ENCODE peak calls at places on chromosomes 3 and 15, in six cellular contexts. One of them, this sample, is unnamed.

GRCh38 chr3:9088431-9089353 is 125.4 kb upstream of the RAD18 start:
- DNase-seq in ovary: peak; percentile 26
- DNase-seq in PC-3: peak; percentile 71
- DNase-seq in AG09309: no peak
- DNase-seq in NAMALWA: no peak
- DNase-seq in NCI-H2171 treated with DMSO at 0.1 percent for 48 hours: no peak
- DNase-seq in this sample: no peak

GRCh38 chr3:98980915-98981596 is 79.6 kb upstream of the DCBLD2 start:
- DNase-seq in NAMALWA: no peak
- DNase-seq in AG09309: no peak
- DNase-seq in NCI-H2171 treated with DMSO at 0.1 percent for 48 hours: no peak
- DNase-seq in PC-3: peak; percentile 77
- DNase-seq in ovary: no peak
- DNase-seq in this sample: no peak

GRCh38 chr15:76913737-76914136 is 8.6 kb upstream of the SCAPER start:
- DNase-seq in PC-3: no peak
- DNase-seq in NAMALWA: no peak
- DNase-seq in AG09309: no peak
- DNase-seq in NCI-H2171 treated with DMSO at 0.1 percent for 48 hours: no peak
- DNase-seq in ovary: no peak
- DNase-seq in this sample: no peak

GRCh38 chr15:96035091-96035490 is 295.4 kb upstream of the NR2F2 start:
- DNase-seq in NCI-H2171 treated with DMSO at 0.1 percent for 48 hours: no peak
- DNase-seq in PC-3: no peak
- DNase-seq in NAMALWA: no peak
- DNase-seq in ovary: no peak
- DNase-seq in AG09309: no peak
- DNase-seq in this sample: no peak

GRCh38 chr3:4981160-4981687 is 2.0 kb downstream of the BHLHE40 start:
- DNase-seq in NAMALWA: peak; percentile 37
- DNase-seq in AG09309: no peak
- DNase-seq in NCI-H2171 treated with DMSO at 0.1 percent for 48 hours: no peak
- DNase-seq in ovary: no peak
- DNase-seq in PC-3: peak; percentile 45
- DNase-seq in this sample: no peak

GRCh38 chr15:35491999-35492398 is 54.0 kb downstream of the DPH6 start:
- DNase-seq in NCI-H2171 treated with DMSO at 0.1 percent for 48 hours: no peak
- DNase-seq in AG09309: no peak
- DNase-seq in NAMALWA: no peak
- DNase-seq in PC-3: no peak
- DNase-seq in ovary: no peak
- DNase-seq in this sample: no peak

GRCh38 chr3:6124875-6125274 is 736.0 kb upstream of the GRM7 start:
- DNase-seq in PC-3: no peak
- DNase-seq in AG09309: no peak
- DNase-seq in NAMALWA: no peak
- DNase-seq in NCI-H2171 treated with DMSO at 0.1 percent for 48 hours: no peak
- DNase-seq in ovary: no peak
- DNase-seq in this sample: no peak

GRCh38 chr3:36212291-36212690 is 168.0 kb upstream of the STAC start:
- DNase-seq in NAMALWA: no peak
- DNase-seq in ovary: no peak
- DNase-seq in PC-3: peak; percentile 33
- DNase-seq in AG09309: peak; percentile 64
- DNase-seq in NCI-H2171 treated with DMSO at 0.1 percent for 48 hours: peak; percentile 43
- DNase-seq in this sample: peak; percentile 6

GRCh38 chr3:111616417-111617105 is 21.4 kb upstream of the ZBED2 start:
- DNase-seq in ovary: no peak
- DNase-seq in AG09309: no peak
- DNase-seq in NCI-H2171 treated with DMSO at 0.1 percent for 48 hours: no peak
- DNase-seq in NAMALWA: peak; percentile 17
- DNase-seq in PC-3: peak; percentile 62
- DNase-seq in this sample: no peak

GRCh38 chr3:46673151-46674030 is 20.1 kb downstream of the ALS2CL start:
- DNase-seq in NAMALWA: no peak
- DNase-seq in PC-3: no peak
- DNase-seq in AG09309: no peak
- DNase-seq in NCI-H2171 treated with DMSO at 0.1 percent for 48 hours: no peak
- DNase-seq in ovary: peak; percentile 4
- DNase-seq in this sample: no peak

GRCh38 chr3:115081444-115081843 is 65.6 kb downstream of the ZBTB20 start:
- DNase-seq in NCI-H2171 treated with DMSO at 0.1 percent for 48 hours: peak; percentile 10
- DNase-seq in ovary: no peak
- DNase-seq in NAMALWA: no peak
- DNase-seq in AG09309: no peak
- DNase-seq in PC-3: no peak
- DNase-seq in this sample: peak; percentile 4

GRCh38 chr3:152513301-152513960 is 244.7 kb downstream of the MBNL1 start:
- DNase-seq in AG09309: no peak
- DNase-seq in NAMALWA: no peak
- DNase-seq in NCI-H2171 treated with DMSO at 0.1 percent for 48 hours: no peak
- DNase-seq in ovary: no peak
- DNase-seq in PC-3: no peak
- DNase-seq in this sample: no peak

GRCh38 chr15:31271706-31272557 is 54.7 kb upstream of the KLF13 start:
- DNase-seq in NCI-H2171 treated with DMSO at 0.1 percent for 48 hours: no peak
- DNase-seq in AG09309: no peak
- DNase-seq in ovary: no peak
- DNase-seq in NAMALWA: no peak
- DNase-seq in PC-3: no peak
- DNase-seq in this sample: no peak

GRCh38 chr3:55522077-55522476 is 35.0 kb upstream of the WNT5A start:
- DNase-seq in NCI-H2171 treated with DMSO at 0.1 percent for 48 hours: no peak
- DNase-seq in NAMALWA: no peak
- DNase-seq in PC-3: no peak
- DNase-seq in ovary: no peak
- DNase-seq in AG09309: no peak
- DNase-seq in this sample: no peak

GRCh38 chr15:33292718-33293307 is 18.0 kb upstream of the RYR3 start:
- DNase-seq in AG09309: no peak
- DNase-seq in NCI-H2171 treated with DMSO at 0.1 percent for 48 hours: peak; percentile 63
- DNase-seq in ovary: peak; percentile 34
- DNase-seq in PC-3: peak; percentile 82
- DNase-seq in NAMALWA: peak; percentile 83
- DNase-seq in this sample: peak; percentile 1

GRCh38 chr3:65867463-65868210 is 171.1 kb downstream of the MAGI1 start:
- DNase-seq in NAMALWA: no peak
- DNase-seq in NCI-H2171 treated with DMSO at 0.1 percent for 48 hours: peak; percentile 59
- DNase-seq in ovary: no peak
- DNase-seq in AG09309: no peak
- DNase-seq in PC-3: no peak
- DNase-seq in this sample: no peak

GRCh38 chr3:151871639-151872468 is 1.6 kb upstream of the SUCNR1 start:
- DNase-seq in NCI-H2171 treated with DMSO at 0.1 percent for 48 hours: no peak
- DNase-seq in NAMALWA: peak; percentile 70
- DNase-seq in AG09309: no peak
- DNase-seq in PC-3: no peak
- DNase-seq in ovary: no peak
- DNase-seq in this sample: no peak

GRCh38 chr3:16132926-16133325 is 41.6 kb upstream of the GALNT15 start:
- DNase-seq in PC-3: no peak
- DNase-seq in NCI-H2171 treated with DMSO at 0.1 percent for 48 hours: peak; percentile 91
- DNase-seq in ovary: no peak
- DNase-seq in AG09309: no peak
- DNase-seq in NAMALWA: no peak
- DNase-seq in this sample: peak; percentile 98

GRCh38 chr3:179898024-179898423 is 138.7 kb downstream of the PEX5L start:
- DNase-seq in NCI-H2171 treated with DMSO at 0.1 percent for 48 hours: peak; percentile 60
- DNase-seq in NAMALWA: peak; percentile 93
- DNase-seq in ovary: no peak
- DNase-seq in PC-3: peak; percentile 67
- DNase-seq in AG09309: no peak
- DNase-seq in this sample: no peak

This sample was measured in NCI-H1694 treated with DMSO at 0.1 percent for 48 hours.